ENCODE peak calls at places on chromosomes 12 and 14, in four cellular contexts. U is suprapubic skin, N is breast epithelium, Q is heart left ventricle. X is an unnamed sample.

GRCh38 chr14:66709292-66709691 is 201.3 kb downstream of the GPHN start:
- DNase-seq in U (no peak), N (no peak), Q (no peak), X (no peak)

GRCh38 chr12:23561536-23561935 is 387.9 kb downstream of the SOX5 start:
- DNase-seq in U (no peak), N (no peak), Q (no peak), X (no peak)

GRCh38 chr14:73465833-73466532 is 7.6 kb upstream of the NUMB start:
- DNase-seq in U (no peak), N (no peak), Q (no peak), X (no peak)

GRCh38 chr12:112906712-112907414 is at the start of gene OAS1:
- DNase-seq in U (no peak), N (peak), Q (peak), X (peak)

GRCh38 chr12:123979566-123979965 is 6.6 kb downstream of the ZNF664 start:
- DNase-seq in U (no peak), N (no peak), Q (no peak), X (no peak)

GRCh38 chr14:69673578-69674305 is 62.3 kb downstream of the SUSD6 start:
- DNase-seq in U (no peak), N (no peak), Q (no peak), X (no peak)

GRCh38 chr14:63726499-63726898 is 1.4 kb downstream of the SGPP1 start:
- DNase-seq in U (no peak), N (no peak), Q (no peak), X (no peak)

GRCh38 chr14:101360045-101360931 is 201.0 kb upstream of the DIO3 start:
- DNase-seq in U (no peak), N (peak), Q (peak), X (no peak)

GRCh38 chr14:77212933-77213656 is 31.5 kb downstream of the TMEM63C start:
- DNase-seq in U (no peak), N (no peak), Q (no peak), X (peak)

GRCh38 chr14:37623552-37623951 is 28.1 kb downstream of the TTC6 start:
- DNase-seq in U (no peak), N (peak), Q (no peak), X (no peak)

GRCh38 chr14:73198253-73198652 is 39.1 kb upstream of the PAPLN start:
- DNase-seq in U (no peak), N (no peak), Q (no peak), X (no peak)

GRCh38 chr12:47820631-47821345 is 1.1 kb upstream of the HDAC7 start:
- DNase-seq in U (peak), N (peak), Q (peak), X (peak)

GRCh38 chr12:6333029-6333428 is 8.8 kb downstream of the TNFRSF1A start:
- DNase-seq in U (no peak), N (no peak), Q (no peak), X (no peak)

GRCh38 chr12:127623362-127623761 is 643.6 kb upstream of the TMEM132C start:
- DNase-seq in U (no peak), N (no peak), Q (no peak), X (no peak)

GRCh38 chr12:2364566-2365165 is 311.9 kb downstream of the CACNA1C start:
- DNase-seq in U (peak), N (peak), Q (no peak), X (no peak)

GRCh38 chr12:52437508-52437907 is 3.3 kb upstream of the KRT75 start:
- DNase-seq in U (peak), N (no peak), Q (no peak), X (no peak)

DNA sequence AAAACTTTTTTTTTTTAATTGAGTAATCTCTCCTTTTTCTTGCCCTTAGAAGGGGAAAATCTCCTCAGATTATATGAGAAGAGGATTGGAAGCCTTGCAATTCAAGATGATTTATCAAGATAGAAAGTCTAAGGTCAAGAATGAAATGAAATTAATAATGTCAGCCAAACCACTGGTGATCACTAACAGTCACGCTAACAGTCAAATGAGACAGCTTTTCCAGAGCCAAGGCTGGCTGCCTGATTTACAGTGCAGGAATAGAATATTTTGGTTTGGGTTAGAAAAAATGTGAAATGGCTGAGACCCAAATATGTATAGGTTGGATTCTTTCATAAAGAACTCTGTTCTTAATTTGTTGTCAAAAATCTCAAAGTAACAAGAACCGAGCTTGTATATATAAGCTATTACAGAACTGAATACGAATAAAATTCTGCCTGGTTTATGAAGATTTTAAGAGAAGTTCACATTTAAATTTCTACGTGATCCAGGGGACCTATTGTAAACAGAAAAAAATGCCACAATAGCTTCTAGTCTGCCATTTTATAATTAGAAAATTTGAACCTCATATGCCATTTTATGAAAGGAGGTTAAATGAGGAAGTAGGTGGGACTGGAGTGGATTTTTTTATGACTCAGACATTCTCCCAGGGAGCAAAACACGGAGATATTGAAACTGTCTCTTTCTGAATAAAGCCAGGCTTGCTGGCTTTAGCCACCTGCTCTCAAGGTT is 204.1 kb downstream of the PPM1H start:
- DNase-seq in U (no peak), N (no peak), Q (no peak), X (no peak)
- H3K27ac ChIP-seq in U (peak), N (peak), Q (no peak), X (no peak)

DNA sequence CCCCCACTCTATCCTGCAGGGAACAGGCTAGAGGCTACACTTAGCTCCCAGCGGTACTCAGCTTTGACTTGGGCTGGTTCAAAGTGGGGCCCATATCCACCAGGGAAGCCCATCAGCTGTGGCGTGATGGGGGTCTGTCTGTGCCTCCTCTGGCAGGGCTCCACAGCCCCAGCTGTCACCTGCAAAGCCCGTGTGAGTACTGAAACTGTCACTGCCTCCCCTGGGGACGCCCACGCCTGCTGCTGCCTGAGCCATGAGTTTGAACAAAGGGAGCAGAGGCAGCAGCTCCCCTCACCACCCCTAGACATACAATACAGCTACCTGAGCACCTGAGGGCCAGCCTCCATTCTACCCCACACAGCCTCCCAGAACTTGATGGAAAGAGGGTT is 5.0 kb downstream of the REM2 start:
- DNase-seq in U (no peak), N (no peak), Q (no peak), X (no peak)
- H3K4me3 ChIP-seq in U (peak), N (no peak), Q (no peak), X (no peak)

GRCh38 chr12:15687583-15687982 is 101.6 kb downstream of the EPS8 start:
- DNase-seq in U (no peak), N (no peak), Q (no peak), X (no peak)

GRCh38 chr12:15689751-15690191 is 99.4 kb downstream of the EPS8 start:
- DNase-seq in U (no peak), N (no peak), Q (no peak), X (no peak)

GRCh38 chr12:15688838-15689237 is 100.3 kb downstream of the EPS8 start:
- DNase-seq in U (no peak), N (no peak), Q (peak), X (no peak)

GRCh38 chr12:15690320-15690719 is 98.9 kb downstream of the EPS8 start:
- DNase-seq in U (no peak), N (no peak), Q (no peak), X (no peak)

GRCh38 chr12:15688202-15688736 is 100.9 kb downstream of the EPS8 start:
- DNase-seq in U (peak), N (no peak), Q (peak), X (peak)
- TF ChIP-seq POLR2A in U (peak), N (no peak), Q (no peak), X (peak)

DNA sequence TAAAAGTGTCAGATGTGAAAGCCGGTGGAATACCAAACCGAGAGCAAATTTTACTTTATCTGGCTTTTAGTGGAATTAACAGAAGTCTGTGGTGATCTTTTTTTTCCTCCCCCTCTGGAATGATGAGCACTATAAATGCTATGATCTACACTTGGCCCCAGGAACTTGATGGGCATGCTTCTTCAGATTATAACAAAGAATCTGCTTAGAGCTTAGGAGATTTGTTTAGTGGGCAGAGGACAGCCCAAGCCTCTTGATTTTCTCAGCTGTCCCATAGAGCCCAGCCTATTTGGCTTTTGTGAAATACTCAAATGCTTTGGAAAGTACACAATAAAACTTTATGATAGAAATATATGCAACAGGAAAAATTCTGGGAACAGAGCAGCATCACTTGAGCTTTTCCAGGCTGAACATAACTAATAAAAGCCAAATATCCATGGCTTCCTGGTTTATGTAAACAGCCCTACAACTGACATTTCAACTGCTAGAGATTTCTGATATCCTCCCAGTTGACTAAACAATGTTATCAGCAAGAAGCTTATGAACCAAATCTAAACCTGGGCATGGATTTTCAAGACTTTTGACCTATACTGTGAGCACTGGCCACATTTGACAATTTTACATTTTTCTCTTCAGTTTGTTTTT is 149.6 kb downstream of the PLXNC1 start:
- DNase-seq in U (no peak), N (no peak), Q (no peak), X (no peak)
- H3K27ac ChIP-seq in U (no peak), N (no peak), Q (no peak), X (no peak)

GRCh38 chr12:118016424-118017264 is at the start of gene RFC5:
- DNase-seq in U (peak), N (peak), Q (peak), X (peak)

GRCh38 chr12:118015306-118015705 is 1.2 kb upstream of the RFC5 start:
- DNase-seq in U (no peak), N (no peak), Q (no peak), X (no peak)

GRCh38 chr12:118017926-118018325 is 1.4 kb downstream of the RFC5 start:
- DNase-seq in U (no peak), N (no peak), Q (no peak), X (no peak)

GRCh38 chr12:118013283-118013682 is 3.2 kb upstream of the RFC5 start:
- DNase-seq in U (no peak), N (no peak), Q (no peak), X (no peak)

GRCh38 chr12:118015944-118016343 is 559 bp upstream of the RFC5 start:
- DNase-seq in U (no peak), N (no peak), Q (no peak), X (no peak)
- H3K4me3 ChIP-seq in U (peak), N (peak), Q (peak), X (no peak)

X was measured in adrenal gland.